ENCODE peak calls at places on chromosomes 12 and 14, in ten cellular contexts. L is neural progenitor cell; P is right cardiac atrium; G is stimulated activated CD4-positive, alpha-beta T cell treated with anti-CD3 and anti-CD28 coated beads, TNF-alpha, amount 100 ng/mL, for 1 hour; S is iris pigment epithelial cell; J is adrenal gland; Q is T-cell; W is fibroblast of pulmonary artery; C is SK-N-MC; D is central memory CD4-positive, alpha-beta T cell. E is an unnamed sample.

GRCh38 chr14:50529288-50530179 is 2.8 kb downstream of the MAP4K5 start:
- DNase-seq in L (no peak), P (no peak), G (no peak), S (peak), J (no peak), Q (no peak), W (no peak), C (no peak), D (no peak), E (no peak)

GRCh38 chr12:64824130-64824499 is 332 bp upstream of the TBC1D30 start:
- DNase-seq in L (no peak), P (no peak), G (no peak), S (no peak), J (no peak), Q (no peak), W (no peak), C (no peak), D (no peak), E (no peak)

GRCh38 chr12:68611094-68611818 is 557 bp downstream of the RAP1B start:
- DNase-seq in L (peak), P (peak), G (no peak), S (peak), J (peak), Q (peak), W (peak), C (no peak), D (peak), E (peak)

GRCh38 chr12:120394483-120395367 is 25.8 kb upstream of the MSI1 start:
- DNase-seq in L (peak), P (no peak), G (no peak), S (no peak), J (no peak), Q (no peak), W (no peak), C (no peak), D (no peak), E (no peak)

GRCh38 chr12:57242329-57242690 is 8.7 kb downstream of the STAC3 start:
- DNase-seq in L (no peak), P (peak), G (no peak), S (no peak), J (peak), Q (no peak), W (no peak), C (no peak), D (no peak), E (peak)

GRCh38 chr14:67423424-67423823 is 11.5 kb upstream of the PLEK2 start:
- DNase-seq in L (no peak), P (no peak), G (no peak), S (no peak), J (no peak), Q (no peak), W (no peak), C (no peak), D (no peak), E (no peak)

GRCh38 chr14:88987516-88987915 is 163.1 kb downstream of the TTC8 start:
- DNase-seq in L (no peak), P (no peak), G (no peak), S (no peak), J (no peak), Q (no peak), W (no peak), C (no peak), D (no peak), E (no peak)

GRCh38 chr14:76904100-76904739 is 78.0 kb downstream of the LRRC74A start:
- DNase-seq in L (no peak), P (peak), G (no peak), S (peak), J (peak), Q (no peak), W (peak), C (no peak), D (no peak), E (peak)

GRCh38 chr12:109102491-109102890 is 5.1 kb downstream of the UNG start:
- DNase-seq in L (no peak), P (no peak), G (no peak), S (no peak), J (no peak), Q (no peak), W (no peak), C (no peak), D (no peak), E (no peak)

GRCh38 chr14:78443834-78444233 is 273.7 kb downstream of the NRXN3 start:
- DNase-seq in L (no peak), P (no peak), G (no peak), S (no peak), J (no peak), Q (no peak), W (no peak), C (no peak), D (no peak), E (no peak)

GRCh38 chr14:100839573-100840175 is 13.8 kb downstream of the MEG3 start:
- DNase-seq in L (peak), P (no peak), G (no peak), S (no peak), J (no peak), Q (no peak), W (no peak), C (no peak), D (no peak), E (peak)

GRCh38 chr14:74569387-74569786 is 42.6 kb downstream of the LTBP2 start:
- DNase-seq in L (no peak), P (no peak), G (no peak), S (no peak), J (no peak), Q (no peak), W (no peak), C (no peak), D (no peak), E (no peak)